ENCODE peak calls at places on chromosomes 11 and 22, in seven cellular contexts. One of them, this sample, is unnamed.

GRCh38 chr11:898160-898517 is 12.5 kb downstream of the CHID1 start:
- DNase-seq in HAP-1: no peak
- DNase-seq in NCI-H460: no peak
- DNase-seq in NCI-H1417 treated with DMSO at 0.1 percent for 48 hours: no peak
- DNase-seq in Ammon's horn: no peak
- DNase-seq in GM12891: no peak
- DNase-seq in stimulated activated CD4-positive, alpha-beta T cell treated with anti-CD3 and anti-CD28 coated beads, TNF-alpha, amount 100 ng/mL, for 48 hours: no peak
- DNase-seq in this sample: no peak

GRCh38 chr11:57476223-57476882 is 16.0 kb downstream of the RTN4RL2 start:
- DNase-seq in HAP-1: no peak
- DNase-seq in GM12891: no peak
- DNase-seq in NCI-H1417 treated with DMSO at 0.1 percent for 48 hours: no peak
- DNase-seq in stimulated activated CD4-positive, alpha-beta T cell treated with anti-CD3 and anti-CD28 coated beads, TNF-alpha, amount 100 ng/mL, for 48 hours: no peak
- DNase-seq in Ammon's horn: no peak
- DNase-seq in NCI-H460: no peak
- DNase-seq in this sample: no peak

GRCh38 chr11:11862995-11863394 is 21.2 kb downstream of the USP47 start:
- DNase-seq in NCI-H1417 treated with DMSO at 0.1 percent for 48 hours: no peak
- DNase-seq in GM12891: no peak
- DNase-seq in Ammon's horn: no peak
- DNase-seq in HAP-1: no peak
- DNase-seq in stimulated activated CD4-positive, alpha-beta T cell treated with anti-CD3 and anti-CD28 coated beads, TNF-alpha, amount 100 ng/mL, for 48 hours: no peak
- DNase-seq in NCI-H460: no peak
- DNase-seq in this sample: no peak

GRCh38 chr11:2664886-2665746 is 34.7 kb downstream of the KCNQ1OT1 start:
- DNase-seq in Ammon's horn: no peak
- DNase-seq in NCI-H1417 treated with DMSO at 0.1 percent for 48 hours: no peak
- DNase-seq in NCI-H460: no peak
- DNase-seq in GM12891: no peak
- DNase-seq in HAP-1: no peak
- DNase-seq in stimulated activated CD4-positive, alpha-beta T cell treated with anti-CD3 and anti-CD28 coated beads, TNF-alpha, amount 100 ng/mL, for 48 hours: no peak
- DNase-seq in this sample: no peak

GRCh38 chr22:37932401-37932800 is 21.0 kb downstream of the C22orf23 start:
- DNase-seq in stimulated activated CD4-positive, alpha-beta T cell treated with anti-CD3 and anti-CD28 coated beads, TNF-alpha, amount 100 ng/mL, for 48 hours: no peak
- DNase-seq in NCI-H1417 treated with DMSO at 0.1 percent for 48 hours: no peak
- DNase-seq in Ammon's horn: no peak
- DNase-seq in HAP-1: no peak
- DNase-seq in NCI-H460: no peak
- DNase-seq in GM12891: no peak
- DNase-seq in this sample: no peak

GRCh38 chr11:125593113-125593761 is 585 bp downstream of the STT3A start:
- DNase-seq in stimulated activated CD4-positive, alpha-beta T cell treated with anti-CD3 and anti-CD28 coated beads, TNF-alpha, amount 100 ng/mL, for 48 hours: no peak
- DNase-seq in Ammon's horn: no peak
- DNase-seq in GM12891: no peak
- DNase-seq in HAP-1: peak
- DNase-seq in NCI-H460: no peak
- DNase-seq in NCI-H1417 treated with DMSO at 0.1 percent for 48 hours: peak
- DNase-seq in this sample: peak

GRCh38 chr11:11036185-11037161 is 178.6 kb upstream of the ZBED5 start:
- DNase-seq in NCI-H1417 treated with DMSO at 0.1 percent for 48 hours: no peak
- DNase-seq in stimulated activated CD4-positive, alpha-beta T cell treated with anti-CD3 and anti-CD28 coated beads, TNF-alpha, amount 100 ng/mL, for 48 hours: no peak
- DNase-seq in HAP-1: peak
- DNase-seq in NCI-H460: peak
- DNase-seq in Ammon's horn: peak
- DNase-seq in GM12891: peak
- DNase-seq in this sample: peak

GRCh38 chr22:44931766-44932165 is 78.0 kb downstream of the PHF21B start:
- DNase-seq in GM12891: no peak
- DNase-seq in stimulated activated CD4-positive, alpha-beta T cell treated with anti-CD3 and anti-CD28 coated beads, TNF-alpha, amount 100 ng/mL, for 48 hours: no peak
- DNase-seq in NCI-H460: no peak
- DNase-seq in NCI-H1417 treated with DMSO at 0.1 percent for 48 hours: no peak
- DNase-seq in HAP-1: no peak
- DNase-seq in Ammon's horn: no peak
- DNase-seq in this sample: no peak

GRCh38 chr22:25060522-25061071 is 108.1 kb downstream of the KIAA1671 start:
- DNase-seq in HAP-1: no peak
- DNase-seq in GM12891: no peak
- DNase-seq in NCI-H1417 treated with DMSO at 0.1 percent for 48 hours: no peak
- DNase-seq in Ammon's horn: no peak
- DNase-seq in NCI-H460: no peak
- DNase-seq in stimulated activated CD4-positive, alpha-beta T cell treated with anti-CD3 and anti-CD28 coated beads, TNF-alpha, amount 100 ng/mL, for 48 hours: no peak
- DNase-seq in this sample: no peak

GRCh38 chr11:78586452-78587046 is 11.9 kb upstream of the NARS2 start:
- DNase-seq in NCI-H1417 treated with DMSO at 0.1 percent for 48 hours: no peak
- DNase-seq in GM12891: no peak
- DNase-seq in stimulated activated CD4-positive, alpha-beta T cell treated with anti-CD3 and anti-CD28 coated beads, TNF-alpha, amount 100 ng/mL, for 48 hours: no peak
- DNase-seq in HAP-1: peak
- DNase-seq in Ammon's horn: no peak
- DNase-seq in NCI-H460: peak
- DNase-seq in this sample: no peak

GRCh38 chr22:25081409-25081824 is 118.2 kb upstream of the CRYBB3 start:
- DNase-seq in GM12891: no peak
- DNase-seq in NCI-H460: peak
- DNase-seq in Ammon's horn: no peak
- DNase-seq in stimulated activated CD4-positive, alpha-beta T cell treated with anti-CD3 and anti-CD28 coated beads, TNF-alpha, amount 100 ng/mL, for 48 hours: no peak
- DNase-seq in NCI-H1417 treated with DMSO at 0.1 percent for 48 hours: no peak
- DNase-seq in HAP-1: peak
- DNase-seq in this sample: no peak

GRCh38 chr11:16148301-16148787 is 208.0 kb downstream of the SOX6 start:
- DNase-seq in NCI-H1417 treated with DMSO at 0.1 percent for 48 hours: no peak
- DNase-seq in NCI-H460: peak
- DNase-seq in Ammon's horn: peak
- DNase-seq in HAP-1: peak
- DNase-seq in stimulated activated CD4-positive, alpha-beta T cell treated with anti-CD3 and anti-CD28 coated beads, TNF-alpha, amount 100 ng/mL, for 48 hours: no peak
- DNase-seq in GM12891: no peak
- DNase-seq in this sample: no peak

GRCh38 chr11:113814181-113814580 is 34.6 kb downstream of the CLDN25 start:
- DNase-seq in stimulated activated CD4-positive, alpha-beta T cell treated with anti-CD3 and anti-CD28 coated beads, TNF-alpha, amount 100 ng/mL, for 48 hours: no peak
- DNase-seq in Ammon's horn: no peak
- DNase-seq in HAP-1: peak
- DNase-seq in NCI-H460: no peak
- DNase-seq in NCI-H1417 treated with DMSO at 0.1 percent for 48 hours: no peak
- DNase-seq in GM12891: no peak
- DNase-seq in this sample: no peak

GRCh38 chr11:65444314-65445051 is 21.9 kb downstream of the NEAT1 start:
- DNase-seq in HAP-1: no peak
- DNase-seq in NCI-H460: no peak
- DNase-seq in GM12891: no peak
- DNase-seq in stimulated activated CD4-positive, alpha-beta T cell treated with anti-CD3 and anti-CD28 coated beads, TNF-alpha, amount 100 ng/mL, for 48 hours: no peak
- DNase-seq in Ammon's horn: no peak
- DNase-seq in NCI-H1417 treated with DMSO at 0.1 percent for 48 hours: no peak
- DNase-seq in this sample: no peak

GRCh38 chr11:56849852-56850251 is 101.4 kb upstream of the OR9G4 start:
- DNase-seq in NCI-H460: no peak
- DNase-seq in HAP-1: no peak
- DNase-seq in stimulated activated CD4-positive, alpha-beta T cell treated with anti-CD3 and anti-CD28 coated beads, TNF-alpha, amount 100 ng/mL, for 48 hours: no peak
- DNase-seq in Ammon's horn: no peak
- DNase-seq in NCI-H1417 treated with DMSO at 0.1 percent for 48 hours: no peak
- DNase-seq in GM12891: no peak
- DNase-seq in this sample: no peak

GRCh38 chr22:27642104-27642800 is 159.3 kb downstream of the MN1 start:
- DNase-seq in NCI-H1417 treated with DMSO at 0.1 percent for 48 hours: no peak
- DNase-seq in NCI-H460: no peak
- DNase-seq in GM12891: no peak
- DNase-seq in stimulated activated CD4-positive, alpha-beta T cell treated with anti-CD3 and anti-CD28 coated beads, TNF-alpha, amount 100 ng/mL, for 48 hours: no peak
- DNase-seq in HAP-1: no peak
- DNase-seq in Ammon's horn: peak
- DNase-seq in this sample: no peak

GRCh38 chr22:45891021-45891421 is 85.9 kb downstream of the WNT7B start:
- DNase-seq in GM12891: no peak
- DNase-seq in stimulated activated CD4-positive, alpha-beta T cell treated with anti-CD3 and anti-CD28 coated beads, TNF-alpha, amount 100 ng/mL, for 48 hours: no peak
- DNase-seq in NCI-H1417 treated with DMSO at 0.1 percent for 48 hours: no peak
- DNase-seq in Ammon's horn: no peak
- DNase-seq in HAP-1: no peak
- DNase-seq in NCI-H460: no peak
- DNase-seq in this sample: no peak

GRCh38 chr11:63635762-63636465 is 21.7 kb upstream of the PLAAT3 start:
- DNase-seq in HAP-1: peak
- DNase-seq in GM12891: peak
- DNase-seq in NCI-H1417 treated with DMSO at 0.1 percent for 48 hours: no peak
- DNase-seq in stimulated activated CD4-positive, alpha-beta T cell treated with anti-CD3 and anti-CD28 coated beads, TNF-alpha, amount 100 ng/mL, for 48 hours: peak
- DNase-seq in NCI-H460: peak
- DNase-seq in Ammon's horn: peak
- DNase-seq in this sample: peak

GRCh38 chr11:27116684-27117083 is 76.1 kb downstream of the BBOX1 start:
- DNase-seq in NCI-H460: no peak
- DNase-seq in NCI-H1417 treated with DMSO at 0.1 percent for 48 hours: no peak
- DNase-seq in GM12891: no peak
- DNase-seq in Ammon's horn: no peak
- DNase-seq in stimulated activated CD4-positive, alpha-beta T cell treated with anti-CD3 and anti-CD28 coated beads, TNF-alpha, amount 100 ng/mL, for 48 hours: no peak
- DNase-seq in HAP-1: no peak
- DNase-seq in this sample: no peak

GRCh38 chr22:21026783-21027692 is 5.3 kb downstream of the SLC7A4 start:
- DNase-seq in stimulated activated CD4-positive, alpha-beta T cell treated with anti-CD3 and anti-CD28 coated beads, TNF-alpha, amount 100 ng/mL, for 48 hours: no peak
- DNase-seq in NCI-H460: no peak
- DNase-seq in GM12891: no peak
- DNase-seq in NCI-H1417 treated with DMSO at 0.1 percent for 48 hours: no peak
- DNase-seq in Ammon's horn: no peak
- DNase-seq in HAP-1: no peak
- DNase-seq in this sample: no peak

GRCh38 chr11:45472713-45473317 is 186.7 kb upstream of the SYT13 start:
- DNase-seq in stimulated activated CD4-positive, alpha-beta T cell treated with anti-CD3 and anti-CD28 coated beads, TNF-alpha, amount 100 ng/mL, for 48 hours: no peak
- DNase-seq in NCI-H1417 treated with DMSO at 0.1 percent for 48 hours: no peak
- DNase-seq in HAP-1: no peak
- DNase-seq in Ammon's horn: no peak
- DNase-seq in GM12891: no peak
- DNase-seq in NCI-H460: no peak
- DNase-seq in this sample: no peak

This sample was measured in HL-60.